ENCODE peak calls at places on chromosomes 5 and 9, in six cellular contexts. Z is stimulated activated CD8-positive, alpha-beta memory T cell treated with anti-CD3 and anti-CD28 coated beads, Interleukin-2, amount 100 ng/mL, for 1 hour; A is activated naive CD8-positive, alpha-beta T cell treated with anti-CD3 and anti-CD28 coated beads for 36 hours; B is NB4; N is activated T-cell treated with anti-CD3 and anti-CD28 coated beads for 24 hours; Y is amniotic stem cell. S is an unnamed sample.

GRCh38 chr5:160197341-160198147 is 31.8 kb upstream of the FABP6 start:
- DNase-seq in Z (no peak), A (no peak), B (peak; percentile 93), N (no peak), Y (no peak), S (no peak)

GRCh38 chr9:100437860-100438805 is 11.2 kb downstream of the MSANTD3 start:
- DNase-seq in Z (peak; percentile 36), A (peak; percentile 34), B (peak; percentile 73), N (peak; percentile 46), Y (peak; percentile 68), S (peak; percentile 65)

GRCh38 chr5:15500326-15500958 is 462 bp downstream of the FBXL7 start:
- DNase-seq in Z (no peak), A (no peak), B (no peak), N (no peak), Y (peak; percentile 33), S (peak; percentile 54)

GRCh38 chr5:348726-349125 is 27.2 kb downstream of the AHRR start:
- DNase-seq in Z (no peak), A (no peak), B (no peak), N (no peak), Y (no peak), S (no peak)

GRCh38 chr5:16568875-16569580 is 47.8 kb downstream of the RETREG1 start:
- DNase-seq in Z (no peak), A (no peak), B (no peak), N (no peak), Y (no peak), S (peak; percentile 94)

GRCh38 chr5:109826426-109826825 is 136.7 kb downstream of the MAN2A1 start:
- DNase-seq in Z (no peak), A (no peak), B (no peak), N (no peak), Y (no peak), S (no peak)

GRCh38 chr5:88677502-88677901 is 205.5 kb downstream of the MEF2C start:
- DNase-seq in Z (no peak), A (no peak), B (no peak), N (no peak), Y (no peak), S (no peak)

GRCh38 chr5:40626834-40627233 is 52.9 kb upstream of the PTGER4 start:
- DNase-seq in Z (no peak), A (no peak), B (no peak), N (no peak), Y (no peak), S (no peak)

GRCh38 chr5:156934450-156935211 is 28.4 kb downstream of the TIMD4 start:
- DNase-seq in Z (peak; percentile 26), A (peak; percentile 48), B (peak; percentile 28), N (peak; percentile 60), Y (no peak), S (peak; percentile 8)

GRCh38 chr9:129113645-129114304 is 2.6 kb downstream of the PTPA start:
- DNase-seq in Z (no peak), A (no peak), B (no peak), N (no peak), Y (no peak), S (no peak)

GRCh38 chr9:88011005-88011766 is 36.9 kb upstream of the CDK20 start:
- DNase-seq in Z (no peak), A (no peak), B (no peak), N (no peak), Y (no peak), S (peak; percentile 11)

GRCh38 chr5:142006363-142007236 is 6.2 kb downstream of the GNPDA1 start:
- DNase-seq in Z (no peak), A (peak; percentile 52), B (peak; percentile 31), N (no peak), Y (no peak), S (no peak)

GRCh38 chr5:115227281-115227680 is 35.4 kb downstream of the PGGT1B start:
- DNase-seq in Z (no peak), A (no peak), B (no peak), N (no peak), Y (no peak), S (no peak)

GRCh38 chr5:177457239-177458121 is 10.9 kb downstream of the PRR7 start:
- DNase-seq in Z (no peak), A (peak; percentile 77), B (peak; percentile 88), N (peak; percentile 49), Y (peak; percentile 90), S (peak; percentile 76)

GRCh38 chr9:125854553-125855275 is 107.5 kb downstream of the PBX3 start:
- DNase-seq in Z (no peak), A (no peak), B (no peak), N (no peak), Y (peak; percentile 26), S (no peak)

GRCh38 chr5:25950681-25951080 is 1087.7 kb downstream of the CDH9 start:
- DNase-seq in Z (no peak), A (no peak), B (no peak), N (no peak), Y (no peak), S (no peak)

GRCh38 chr9:130128782-130129424 is 43.3 kb upstream of the NCS1 start:
- DNase-seq in Z (peak; percentile 44), A (peak; percentile 69), B (peak; percentile 88), N (peak; percentile 48), Y (peak; percentile 78), S (peak; percentile 48)

GRCh38 chr9:77946969-77947368 is 84.6 kb downstream of the GNAQ start:
- DNase-seq in Z (no peak), A (no peak), B (peak; percentile 77), N (no peak), Y (no peak), S (peak; percentile 21)

GRCh38 chr5:100175346-100175745 is 359.8 kb upstream of the FAM174A start:
- DNase-seq in Z (no peak), A (no peak), B (no peak), N (no peak), Y (no peak), S (no peak)

GRCh38 chr5:134647750-134648424 is 698 bp upstream of the SEC24A start:
- DNase-seq in Z (no peak), A (peak; percentile 29), B (peak; percentile 62), N (peak; percentile 35), Y (no peak), S (no peak)

GRCh38 chr5:36374275-36374862 is 72.7 kb upstream of the RANBP3L start:
- DNase-seq in Z (no peak), A (no peak), B (no peak), N (no peak), Y (no peak), S (no peak)

GRCh38 chr5:37837101-37838032 is 2.5 kb downstream of the GDNF start:
- DNase-seq in Z (no peak), A (peak; percentile 76), B (peak; percentile 63), N (peak; percentile 55), Y (peak; percentile 58), S (peak; percentile 66)

GRCh38 chr5:66829826-66830225 is 233.6 kb downstream of the MAST4 start:
- DNase-seq in Z (no peak), A (no peak), B (no peak), N (no peak), Y (no peak), S (no peak)

GRCh38 chr9:95316794-95317118 is 753 bp downstream of the FANCC start:
- DNase-seq in Z (no peak), A (peak; percentile 68), B (peak; percentile 85), N (no peak), Y (no peak), S (peak; percentile 50)

GRCh38 chr5:127934791-127935256 is 148.7 kb upstream of the SLC12A2 start:
- DNase-seq in Z (no peak), A (no peak), B (peak; percentile 3), N (no peak), Y (no peak), S (no peak)

GRCh38 chr9:7315746-7316457 is 483.7 kb downstream of the DMAC1 start:
- DNase-seq in Z (no peak), A (no peak), B (no peak), N (no peak), Y (no peak), S (no peak)

GRCh38 chr9:5510360-5510931 is at the start of gene PDCD1LG2:
- DNase-seq in Z (no peak), A (peak; percentile 20), B (no peak), N (peak; percentile 36), Y (peak; percentile 30), S (no peak)

GRCh38 chr5:171270136-171270535 is 38.9 kb upstream of the TLX3 start:
- DNase-seq in Z (no peak), A (no peak), B (no peak), N (no peak), Y (no peak), S (no peak)

GRCh38 chr5:88269222-88269771 is 652 bp upstream of the TMEM161B start:
- DNase-seq in Z (no peak), A (peak; percentile 11), B (peak; percentile 41), N (peak; percentile 18), Y (no peak), S (no peak)

GRCh38 chr5:147176422-147176821 is 58.4 kb upstream of the STK32A start:
- DNase-seq in Z (no peak), A (no peak), B (no peak), N (no peak), Y (no peak), S (no peak)

GRCh38 chr5:170380361-170380951 is 8.7 kb downstream of the KCNMB1 start:
- DNase-seq in Z (no peak), A (no peak), B (no peak), N (no peak), Y (no peak), S (no peak)

GRCh38 chr9:115327441-115328122 is 209.6 kb upstream of the TNC start:
- DNase-seq in Z (no peak), A (no peak), B (no peak), N (no peak), Y (no peak), S (no peak)

GRCh38 chr5:124121198-124121597 is 609.2 kb downstream of the CSNK1G3 start:
- DNase-seq in Z (no peak), A (no peak), B (no peak), N (no peak), Y (no peak), S (no peak)

GRCh38 chr5:27911216-27911615 is 872.8 kb upstream of the CDH9 start:
- DNase-seq in Z (no peak), A (no peak), B (no peak), N (no peak), Y (no peak), S (no peak)

GRCh38 chr9:83935276-83935890 is 14.2 kb upstream of the KIF27 start:
- DNase-seq in Z (no peak), A (no peak), B (no peak), N (no peak), Y (peak; percentile 50), S (no peak)

GRCh38 chr9:18910858-18911257 is 122.2 kb downstream of the SAXO1 start:
- DNase-seq in Z (no peak), A (no peak), B (no peak), N (no peak), Y (no peak), S (no peak)

S was measured in hippocampal formation.